ENCODE peak calls at places on chromosomes 5 and 9, in seven cellular contexts. Q is astrocyte, D is GM23248, L is endothelial cell of umbilical vein, W is HCT116, M is keratinocyte, R is PC-9. H is an unnamed sample.

GRCh38 chr5:58871648-58872242 is 288.9 kb downstream of the RAB3C start:
- DNase-seq in Q (no peak), R (no peak), D (peak; percentile 47), M (no peak), W (peak; percentile 28), L (peak; percentile 56), H (peak; percentile 21)

GRCh38 chr5:139138790-139139189 is 59.4 kb downstream of the SIL1 start:
- DNase-seq in Q (peak; percentile 61), M (no peak), W (peak; percentile 45), D (peak; percentile 67), R (peak; percentile 16), L (peak; percentile 32), H (no peak)

GRCh38 chr5:65625743-65626142 is 916 bp downstream of the SHLD3 start:
- DNase-seq in D (peak; percentile 7), M (no peak), Q (no peak), W (no peak), R (no peak), L (peak; percentile 4), H (no peak)

GRCh38 chr9:126146254-126147145 is 180.1 kb upstream of the MVB12B start:
- DNase-seq in L (peak; percentile 48), W (no peak), M (no peak), D (peak; percentile 11), R (peak; percentile 15), Q (no peak), H (peak; percentile 17)

GRCh38 chr9:129569506-129570449 is 51.1 kb downstream of the C9orf50 start:
- DNase-seq in R (peak; percentile 52), D (peak; percentile 62), W (peak; percentile 81), Q (peak; percentile 48), M (no peak), L (peak; percentile 30), H (no peak)

GRCh38 chr9:75108571-75108970 is 20.3 kb downstream of the OSTF1 start:
- DNase-seq in W (no peak), M (no peak), D (peak; percentile 71), Q (peak; percentile 64), R (peak; percentile 30), L (peak; percentile 80), H (no peak)

GRCh38 chr5:116044073-116044472 is 11.8 kb downstream of the ARL14EPL start:
- DNase-seq in M (no peak), D (no peak), W (no peak), R (no peak), L (no peak), Q (no peak), H (no peak)

GRCh38 chr5:15594922-15595568 is 95.1 kb downstream of the FBXL7 start:
- DNase-seq in W (no peak), R (no peak), L (no peak), M (no peak), D (no peak), Q (no peak), H (no peak)

GRCh38 chr9:130713286-130713975 is 19.9 kb downstream of the EXOSC2 start:
- DNase-seq in Q (no peak), W (no peak), D (peak; percentile 71), M (no peak), R (no peak), L (peak; percentile 54), H (peak; percentile 15)

GRCh38 chr9:96317335-96317980 is 15.5 kb upstream of the HSD17B3 start:
- DNase-seq in D (peak; percentile 57), Q (peak; percentile 25), L (peak; percentile 57), W (peak; percentile 41), M (no peak), R (peak; percentile 34), H (peak; percentile 55)

GRCh38 chr9:91775011-91775707 is 174.9 kb downstream of the ROR2 start:
- DNase-seq in M (no peak), Q (no peak), D (peak; percentile 71), L (peak; percentile 36), R (peak; percentile 50), W (peak; percentile 31), H (peak; percentile 62)

GRCh38 chr5:135535420-135535819 is 344 bp downstream of the NEUROG1 start:
- DNase-seq in L (no peak), W (no peak), M (no peak), Q (no peak), R (no peak), D (peak; percentile 21), H (no peak)
- TF ChIP-seq EZH2 in L (peak; percentile 89), W (no peak), M (peak; percentile 93), Q (peak; percentile 82), R (no peak), D (peak; percentile 59), H (no peak)

DNA sequence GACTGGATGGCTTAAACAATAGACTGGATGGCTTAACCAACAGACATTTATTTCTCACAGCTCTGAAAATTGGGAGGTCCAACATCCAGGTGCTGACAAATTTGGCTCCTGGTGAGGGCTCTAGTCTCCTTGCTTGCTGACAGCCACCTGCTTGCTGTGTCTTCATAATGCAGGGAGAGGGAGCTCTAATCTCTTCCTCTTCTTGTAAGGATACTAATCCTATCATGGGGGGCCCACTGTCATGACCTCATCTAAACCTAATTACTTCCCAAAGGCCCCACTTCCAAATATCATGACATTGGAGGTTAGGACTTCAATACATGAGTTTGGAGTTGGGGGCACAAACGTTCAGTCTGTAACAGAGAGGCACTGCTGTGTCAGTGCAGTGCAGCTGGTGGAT is 26.4 kb downstream of the FOXD1 start:
- DNase-seq in Q (no peak), R (no peak), M (no peak), W (no peak), D (no peak), L (no peak), H (no peak)
- H3K4me2 ChIP-seq in Q (no peak overlapping the region), R (no peak overlapping the region), M (no peak overlapping the region), W (no peak overlapping the region), D (no peak overlapping the region), L (no peak overlapping the region), H (no peak overlapping the region)

GRCh38 chr9:14349141-14349817 is 35.3 kb upstream of the NFIB start:
- DNase-seq in R (no peak), D (no peak), M (no peak), W (no peak), L (peak; percentile 37), Q (no peak), H (no peak)
- TF ChIP-seq EZH2 in R (no peak), D (no peak), M (no peak), W (no peak), L (no peak), Q (no peak), H (no peak)

GRCh38 chr5:78182838-78183237 is 111.7 kb downstream of the AP3B1 start:
- DNase-seq in D (no peak), Q (no peak), W (no peak), L (no peak), M (peak; percentile 5), R (no peak), H (no peak)
- H3K4me2 ChIP-seq in D (no peak overlapping the region), Q (no peak overlapping the region), W (no peak overlapping the region), L (no peak overlapping the region), M (no peak overlapping the region), R (no peak overlapping the region), H (no peak overlapping the region)

GRCh38 chr5:10441992-10442435 is 335 bp downstream of the ROPN1L start:
- DNase-seq in M (no peak), D (peak; percentile 72), L (no peak), R (no peak), W (no peak), Q (peak; percentile 18), H (no peak)
- TF ChIP-seq EZH2 in M (no peak), D (no peak), L (no peak), R (no peak), W (no peak), Q (no peak), H (no peak)

DNA sequence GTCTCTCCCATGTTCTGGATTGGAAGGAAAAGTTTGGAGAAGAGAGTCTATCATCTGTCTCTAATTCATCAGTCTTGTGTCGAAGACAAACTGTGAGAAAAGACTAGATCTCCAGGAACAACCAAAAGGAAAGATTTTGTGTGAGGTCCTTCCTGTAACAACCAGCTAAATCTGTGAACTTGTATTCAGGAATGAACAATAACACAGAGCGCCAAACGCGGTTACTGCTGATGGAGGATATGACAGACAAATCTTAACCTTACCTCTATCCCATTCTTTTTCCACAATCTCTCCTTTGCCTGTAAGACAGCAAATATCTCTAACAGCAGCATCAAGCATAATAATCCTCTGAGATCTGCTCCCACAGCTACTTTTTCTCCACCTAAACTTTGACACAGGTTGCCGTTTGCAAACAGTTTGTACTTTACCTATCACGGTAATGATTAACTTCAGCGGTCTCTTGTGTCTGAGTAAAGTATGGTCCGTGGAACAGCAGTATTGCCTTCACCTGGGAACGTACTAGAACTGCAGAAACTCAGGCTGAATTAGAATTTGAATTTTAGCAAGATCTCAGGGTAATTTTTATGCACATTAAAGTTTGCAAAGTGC is 387.6 kb downstream of the ELAVL2 start:
- DNase-seq in Q (no peak), D (no peak), W (no peak), M (no peak), L (no peak), R (no peak), H (no peak)
- H3K4me2 ChIP-seq in Q (no peak overlapping the region), D (no peak overlapping the region), W (no peak overlapping the region), M (no peak overlapping the region), L (no peak overlapping the region), R (no peak overlapping the region), H (no peak overlapping the region)